ENCODE peak calls at places on chromosomes 6 and 20, in six cellular contexts. Q is MM.1S, R is PC-9, G is fibroblast of lung, C is breast epithelium, M is mucosa of descending colon. P is an unnamed sample.
A peak's percentile ranks its signal among the peaks of the same experiment; 100 is the strongest.

GRCh38 chr6:134835998-134836397 is 113.9 kb downstream of the ALDH8A1 start:
- DNase-seq in G (no peak), C (no peak), M (no peak), R (no peak), Q (no peak), P (no peak)

GRCh38 chr20:62320581-62321354 is 18.0 kb downstream of the ADRM1 start:
- DNase-seq in G (no peak), C (no peak), R (peak; percentile 61), Q (no peak), M (no peak), P (no peak)

GRCh38 chr6:3908961-3909360 is 59.8 kb downstream of the FAM50B start:
- DNase-seq in R (no peak), G (no peak), Q (no peak), M (no peak), C (no peak), P (no peak)

GRCh38 chr6:116528163-116528562 is 16.7 kb downstream of the CALHM5 start:
- DNase-seq in G (no peak), C (no peak), M (no peak), Q (no peak), R (no peak), P (no peak)

GRCh38 chr20:15528386-15529111 is 1044.7 kb downstream of the KIF16B start:
- DNase-seq in R (no peak), C (no peak), G (no peak), Q (no peak), M (no peak), P (no peak)

GRCh38 chr20:62437985-62438384 is 10.6 kb upstream of the RBBP8NL start:
- DNase-seq in C (no peak), G (no peak), Q (no peak), M (no peak), R (no peak), P (no peak)

GRCh38 chr20:32762754-32763201 is 593 bp downstream of the DNMT3B start:
- DNase-seq in R (no peak), Q (peak; percentile 14), M (no peak), C (no peak), G (no peak), P (no peak)

GRCh38 chr6:130913119-130913518 is 85.9 kb downstream of the SMLR1 start:
- DNase-seq in C (no peak), R (no peak), Q (peak; percentile 7), M (no peak), G (no peak), P (no peak)

GRCh38 chr20:62762376-62762775 is 33.9 kb upstream of the MRGBP start:
- DNase-seq in Q (no peak), R (no peak), C (no peak), M (peak; percentile 11), G (no peak), P (no peak)

GRCh38 chr6:94478178-94479140 is 1059.1 kb upstream of the EPHA7 start:
- DNase-seq in C (no peak), R (no peak), G (no peak), M (no peak), Q (no peak), P (peak; percentile 54)

GRCh38 chr6:132607544-132608233 is 16.4 kb downstream of the TAAR2 start:
- DNase-seq in M (no peak), C (no peak), R (no peak), G (no peak), Q (no peak), P (no peak)

GRCh38 chr20:22063753-22064152 is 358.3 kb downstream of the PAX1 start:
- DNase-seq in C (no peak), R (no peak), Q (no peak), M (no peak), G (no peak), P (no peak)

GRCh38 chr6:12572884-12573824 is 143.4 kb upstream of the PHACTR1 start:
- DNase-seq in M (no peak), R (peak; percentile 65), C (peak; percentile 35), Q (no peak), G (peak; percentile 28), P (no peak)

GRCh38 chr6:16332175-16332542 is 93.8 kb downstream of the GMPR start:
- DNase-seq in G (peak; percentile 79), R (peak; percentile 76), Q (peak; percentile 85), C (peak; percentile 58), M (peak; percentile 75), P (no peak)

GRCh38 chr20:48398506-48399449 is 429.0 kb downstream of the PREX1 start:
- DNase-seq in G (no peak), M (no peak), C (no peak), R (no peak), Q (no peak), P (no peak)

GRCh38 chr6:168132531-168133184 is 53.6 kb upstream of the FRMD1 start:
- DNase-seq in G (peak; percentile 51), M (peak; percentile 39), C (peak; percentile 46), Q (no peak), R (no peak), P (peak; percentile 19)

GRCh38 chr6:111430605-111431378 is 52.2 kb downstream of the REV3L start:
- DNase-seq in C (no peak), R (no peak), G (no peak), Q (no peak), M (no peak), P (no peak)

GRCh38 chr6:127148511-127148910 is 30.0 kb downstream of the RSPO3 start:
- DNase-seq in Q (no peak), R (no peak), M (no peak), G (peak; percentile 11), C (no peak), P (no peak)

GRCh38 chr6:73774311-73774766 is 78.3 kb downstream of the CD109 start:
- DNase-seq in C (no peak), R (peak; percentile 80), M (no peak), G (peak; percentile 85), Q (no peak), P (no peak)

GRCh38 chr20:54223751-54224150 is 15.9 kb downstream of the PFDN4 start:
- DNase-seq in G (no peak), C (no peak), R (no peak), M (no peak), Q (no peak), P (no peak)

DNA sequence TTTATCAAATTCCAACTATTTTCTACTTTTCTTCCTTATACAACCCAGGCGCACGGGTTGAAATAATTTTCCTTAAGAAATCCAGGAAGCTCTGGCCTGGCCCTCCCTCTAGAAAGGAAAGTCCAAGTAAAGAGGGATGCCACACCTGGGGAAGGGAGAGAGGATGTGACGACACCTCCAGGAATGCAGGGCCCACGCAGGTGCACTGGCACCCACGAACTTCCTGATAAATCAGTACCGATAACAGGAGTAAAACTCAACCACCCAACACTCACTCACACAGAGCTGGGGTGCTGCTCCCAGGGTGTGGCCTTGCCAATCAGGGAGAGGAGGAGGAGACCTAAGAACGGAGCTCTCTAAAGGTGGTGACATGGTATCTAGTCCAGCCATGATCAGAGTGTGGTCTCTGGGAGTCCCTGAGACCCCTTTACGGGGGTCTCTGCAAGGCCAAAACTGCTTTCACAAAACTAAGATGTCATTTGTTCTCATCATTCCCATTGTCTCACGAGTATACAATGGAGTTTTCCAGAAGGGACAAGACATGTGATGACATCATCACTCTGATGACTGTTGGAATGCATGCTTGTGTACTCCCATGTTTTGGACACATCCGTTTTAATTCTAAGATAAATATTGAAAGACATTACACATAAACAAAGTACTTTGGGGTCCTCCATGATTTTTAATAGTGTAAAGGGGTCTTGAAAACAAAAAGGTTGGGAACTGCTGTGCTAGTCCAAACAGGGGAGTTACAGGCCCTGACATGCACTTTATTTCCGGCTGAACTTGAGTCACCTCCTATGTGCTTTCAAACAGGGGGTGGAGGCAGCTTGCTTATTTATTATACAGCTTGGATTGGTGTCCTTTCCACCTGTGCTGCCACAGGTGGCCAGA is 2.2 kb upstream of the PARD6B start:
- DNase-seq in G (no peak), C (peak; percentile 48), Q (no peak), R (peak; percentile 84), M (peak; percentile 70), P (no peak)
- TF ChIP-seq CTCF in G (no peak), C (no peak), Q (no peak), R (no peak), M (no peak), P (no peak)

GRCh38 chr6:26156850-26157149 is 69.6 kb downstream of the HFE start:
- DNase-seq in Q (no peak), C (no peak), M (no peak), R (no peak), G (no peak), P (no peak)

GRCh38 chr6:26157838-26158580 is 70.8 kb downstream of the HFE start:
- DNase-seq in G (peak; percentile 99), Q (peak; percentile 98), C (peak; percentile 94), R (peak; percentile 90), M (peak; percentile 84), P (peak; percentile 97)

GRCh38 chr6:26157150-26157837 is 70.1 kb downstream of the HFE start:
- DNase-seq in G (no peak), R (peak; percentile 58), C (peak; percentile 63), M (peak; percentile 82), Q (no peak), P (no peak)

GRCh38 chr6:26156105-26156849 is 69.0 kb downstream of the HFE start:
- DNase-seq in M (peak; percentile 95), R (peak; percentile 90), Q (peak; percentile 91), C (peak; percentile 93), G (peak; percentile 90), P (peak; percentile 58)

DNA sequence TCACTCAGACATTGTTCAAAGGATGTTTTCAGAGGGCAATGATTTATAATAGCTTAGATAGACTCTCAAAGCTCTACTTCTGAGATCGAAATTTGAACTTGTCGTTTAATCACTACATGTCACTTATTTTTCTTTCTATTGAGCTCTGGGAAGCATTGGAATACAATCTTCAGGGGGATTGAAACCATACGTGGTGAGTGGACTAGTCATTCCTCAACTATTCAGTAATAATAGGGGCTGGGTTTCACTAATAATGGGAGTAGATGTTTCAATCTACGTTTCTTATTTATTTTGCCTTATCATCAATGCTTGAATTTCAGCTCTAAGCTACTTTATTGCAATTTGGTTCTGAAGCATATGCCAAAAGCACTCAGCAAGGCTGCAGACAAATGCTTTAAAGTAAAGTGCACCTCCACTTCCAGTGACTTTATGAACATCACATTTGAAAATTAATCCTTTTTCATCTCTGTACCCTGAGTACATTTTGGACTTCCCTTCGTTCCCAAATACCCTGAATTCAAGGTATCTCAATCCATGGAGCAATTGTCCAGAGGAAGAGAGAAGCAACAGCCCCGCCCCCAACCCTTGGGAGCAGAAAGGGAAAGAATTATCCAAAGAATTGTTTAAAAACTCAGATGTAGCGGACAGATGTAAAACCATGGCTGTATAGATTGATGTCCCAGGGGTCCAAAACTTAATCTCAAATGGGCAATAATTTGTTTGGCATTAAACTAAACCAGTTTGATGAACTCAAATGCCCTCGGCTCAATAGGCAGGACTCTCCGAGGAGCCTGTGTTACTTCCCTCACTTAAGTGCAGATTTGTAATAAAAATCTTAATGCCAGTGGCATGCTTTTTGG is 68.1 kb downstream of the HFE start:
- DNase-seq in C (peak; percentile 54), Q (peak; percentile 27), M (peak; percentile 67), R (no peak), G (peak; percentile 23), P (no peak)
- H3K4me3 ChIP-seq in C (peak overlapping the region; percentile 85), Q (peak overlapping the region; percentile 66), M (no peak overlapping the region), R (peak overlapping the region; percentile 87), G (peak overlapping the region; percentile 80), P (peak overlapping the region; percentile 82)

GRCh38 chr20:53181866-53182376 is 209.8 kb downstream of the TSHZ2 start:
- DNase-seq in C (no peak), M (no peak), G (no peak), R (no peak), Q (no peak), P (no peak)
- TF ChIP-seq CTCF in C (no peak), M (no peak), G (no peak), R (no peak), Q (no peak), P (no peak)

DNA sequence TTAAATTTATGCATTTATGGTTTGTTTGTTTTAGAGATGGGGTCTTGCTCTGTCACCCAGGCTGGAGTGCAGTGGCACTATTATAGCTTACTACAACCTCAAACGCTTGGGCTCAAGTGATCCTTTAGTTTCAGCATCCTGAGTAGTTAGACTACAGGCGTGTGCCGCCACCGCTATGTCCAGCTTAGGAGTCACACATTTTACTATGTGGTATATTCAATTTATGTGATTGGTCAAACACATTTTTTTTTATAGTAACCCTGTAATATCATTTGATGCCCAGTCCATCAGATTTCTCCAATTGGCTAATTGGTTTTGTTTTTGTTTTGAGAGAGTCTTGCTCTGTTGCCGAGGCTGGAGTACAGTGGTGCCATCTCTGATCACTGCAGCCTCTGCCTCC is 2.3 kb downstream of the DTD1 start:
- DNase-seq in M (no peak), Q (no peak), C (no peak), R (no peak), G (no peak), P (no peak)
- H3K4me3 ChIP-seq in M (no peak overlapping the region), Q (no peak overlapping the region), C (no peak overlapping the region), R (no peak overlapping the region), G (no peak overlapping the region), P (no peak overlapping the region)

P was measured in retinal pigment epithelial cell.